ENCODE peak calls at places on chromosomes 7 and 10, in nine cellular contexts. T is psoas muscle; F is CD8-positive, alpha-beta memory T cell; I is mammary epithelial cell; M is ovary; U is PC-3; H is dorsolateral prefrontal cortex; G is Panc1; B is CD4-positive, alpha-beta memory T cell. R is an unnamed sample. For H3K27me3, the result is how much of the 10 kb centered on the place peaks cover.

GRCh38 chr10:77504870-77505257 is 132.7 kb downstream of the KCNMA1 start:
- DNase-seq in T (no peak), F (no peak), I (peak), M (no peak), U (peak), H (no peak), G (peak), B (no peak), R (peak)

GRCh38 chr7:92496876-92497275 is 19.1 kb upstream of the ERVW-1 start:
- DNase-seq in T (no peak), F (no peak), I (peak), M (no peak), U (no peak), H (no peak), G (no peak), B (no peak), R (peak)

GRCh38 chr7:31948041-31948440 is 122.2 kb downstream of the PDE1C start:
- DNase-seq in T (no peak), F (no peak), I (peak), M (no peak), U (peak), H (no peak), G (no peak), B (no peak), R (peak)

GRCh38 chr10:130877131-130877530 is 434.4 kb downstream of the TCERG1L start:
- DNase-seq in T (no peak), F (no peak), I (no peak), M (no peak), U (no peak), H (no peak), G (no peak), B (no peak), R (no peak)

GRCh38 chr7:90917536-90917935 is 321.4 kb downstream of the CDK14 start:
- DNase-seq in T (no peak), F (no peak), I (no peak), M (no peak), U (no peak), H (no peak), G (no peak), B (no peak), R (no peak)

GRCh38 chr10:124152139-124152780 is 58.9 kb upstream of the CHST15 start:
- DNase-seq in T (peak), F (no peak), I (peak), M (no peak), U (peak), H (no peak), G (peak), B (no peak), R (peak)

GRCh38 chr10:108384378-108384777 is 1219.9 kb upstream of the SORCS1 start:
- DNase-seq in T (no peak), F (no peak), I (no peak), M (no peak), U (no peak), H (no peak), G (no peak), B (no peak), R (no peak)

GRCh38 chr10:116829711-116830110 is 19.6 kb upstream of the ENO4 start:
- DNase-seq in T (no peak), F (no peak), I (no peak), M (no peak), U (no peak), H (no peak), G (no peak), B (no peak), R (no peak)

GRCh38 chr7:44282601-44283171 is 42.7 kb downstream of the CAMK2B start:
- DNase-seq in T (peak), F (no peak), I (no peak), M (peak), U (no peak), H (peak), G (no peak), B (no peak), R (no peak)

GRCh38 chr10:28708921-28709461 is 31.7 kb downstream of the BAMBI start:
- DNase-seq in T (no peak), F (no peak), I (no peak), M (no peak), U (no peak), H (no peak), G (no peak), B (no peak), R (no peak)

GRCh38 chr7:134329614-134330316 is 13.0 kb upstream of the SLC35B4 start:
- DNase-seq in T (no peak), F (no peak), I (no peak), M (no peak), U (no peak), H (no peak), G (no peak), B (no peak), R (no peak)

GRCh38 chr7:73906874-73907273 is 45.9 kb downstream of the TMEM270 start:
- DNase-seq in T (no peak), F (no peak), I (no peak), M (no peak), U (no peak), H (peak), G (no peak), B (no peak), R (no peak)

GRCh38 chr10:92699518-92700272 is 9.9 kb downstream of the HHEX start:
- DNase-seq in T (no peak), F (peak), I (peak), M (no peak), U (peak), H (no peak), G (no peak), B (no peak), R (peak)

GRCh38 chr7:138091073-138091472 is 14.8 kb downstream of the AKR1D1 start:
- DNase-seq in T (no peak), F (no peak), I (no peak), M (no peak), U (no peak), H (no peak), G (no peak), B (no peak), R (no peak)

GRCh38 chr7:102821994-102822747 is 73.4 kb downstream of the FAM185A start:
- DNase-seq in T (no peak), F (no peak), I (no peak), M (no peak), U (no peak), H (no peak), G (no peak), B (no peak), R (no peak)

GRCh38 chr7:116403265-116403664 is 96.3 kb upstream of the CAV2 start:
- DNase-seq in T (no peak), F (no peak), I (no peak), M (no peak), U (no peak), H (no peak), G (no peak), B (no peak), R (peak)

GRCh38 chr7:11833431-11833830 is 1.4 kb upstream of the THSD7A start:
- DNase-seq in T (no peak), F (no peak), I (no peak), M (no peak), U (no peak), H (no peak), G (no peak), B (no peak), R (no peak)

GRCh38 chr7:142808802-142809583 is 38.2 kb downstream of the PRSS2 start:
- DNase-seq in T (no peak), F (peak), I (peak), M (no peak), U (peak), H (no peak), G (no peak), B (peak), R (peak)

GRCh38 chr10:131198843-131199242 is 112.7 kb downstream of the TCERG1L start:
- DNase-seq in T (no peak), F (no peak), I (no peak), M (no peak), U (no peak), H (no peak), G (no peak), B (no peak), R (no peak)

GRCh38 chr10:70651661-70652060 is 20.6 kb upstream of the ADAMTS14 start:
- DNase-seq in T (no peak), F (no peak), I (peak), M (no peak), U (peak), H (no peak), G (no peak), B (no peak), R (no peak)

GRCh38 chr7:91342402-91342801 is 78.2 kb downstream of the FZD1 start:
- DNase-seq in T (no peak), F (no peak), I (no peak), M (no peak), U (no peak), H (no peak), G (no peak), B (no peak), R (no peak)

GRCh38 chr10:36675458-36675880 is 449.9 kb upstream of the ANKRD30A start:
- DNase-seq in T (no peak), F (no peak), I (peak), M (no peak), U (peak), H (no peak), G (no peak), B (no peak), R (peak)

GRCh38 chr7:154853727-154854095 is 149.2 kb downstream of the PAXIP1 start:
- DNase-seq in T (no peak), F (no peak), I (no peak), M (no peak), U (no peak), H (no peak), G (no peak), B (no peak), R (peak)

GRCh38 chr7:100705341-100705752 is 574 bp upstream of the POP7 start:
- DNase-seq in T (peak), F (peak), I (no peak), M (peak), U (peak), H (peak), G (no peak), B (peak), R (peak)

GRCh38 chr10:7501157-7501556 is 90.3 kb upstream of the SFMBT2 start:
- DNase-seq in T (no peak), F (no peak), I (no peak), M (no peak), U (no peak), H (no peak), G (no peak), B (no peak), R (no peak)

GRCh38 chr7:111650456-111650999 is 88.2 kb upstream of the IMMP2L start:
- DNase-seq in T (no peak), F (no peak), I (peak), M (no peak), U (peak), H (no peak), G (peak), B (no peak), R (peak)

GRCh38 chr10:122856902-122857301 is 11.2 kb upstream of the CUZD1 start:
- DNase-seq in T (no peak), F (no peak), I (no peak), M (no peak), U (no peak), H (no peak), G (no peak), B (no peak), R (peak)

GRCh38 chr7:1059200-1060091 is 15.1 kb downstream of the GPR146 start:
- DNase-seq in T (no peak), F (no peak), I (no peak), M (no peak), U (no peak), H (no peak), G (no peak), B (no peak), R (peak)

GRCh38 chr7:33905389-33906032 is at the start of gene BMPER:
- DNase-seq in T (peak), F (no peak), I (peak), M (peak), U (peak), H (peak), G (no peak), B (no peak), R (peak)

GRCh38 chr10:35369049-35369760 is 32.9 kb downstream of the CCNY start:
- DNase-seq in T (no peak), F (no peak), I (no peak), M (no peak), U (no peak), H (no peak), G (no peak), B (no peak), R (peak)

GRCh38 chr7:36521911-36522310 is 132.2 kb downstream of the ANLN start:
- DNase-seq in T (no peak), F (no peak), I (no peak), M (no peak), U (no peak), H (no peak), G (no peak), B (no peak), R (no peak)

GRCh38 chr7:93719546-93719945 is 145.0 kb upstream of the CALCR start:
- DNase-seq in T (no peak), F (no peak), I (peak), M (no peak), U (peak), H (no peak), G (no peak), B (no peak), R (peak)

GRCh38 chr7:149718730-149719049 is 54.7 kb downstream of the ZNF467 start:
- DNase-seq in T (no peak), F (no peak), I (no peak), M (no peak), U (no peak), H (no peak), G (no peak), B (no peak), R (no peak)

GRCh38 chr7:46478046-46478445 is 557.0 kb upstream of the IGFBP3 start:
- DNase-seq in T (no peak), F (no peak), I (peak), M (no peak), U (peak), H (no peak), G (no peak), B (no peak), R (peak)

GRCh38 chr7:47236480-47237208 is 345.3 kb downstream of the TNS3 start:
- DNase-seq in T (no peak), F (no peak), I (no peak), M (no peak), U (no peak), H (no peak), G (no peak), B (no peak), R (no peak)

GRCh38 chr7:148262721-148263229 is 327.8 kb upstream of the C7orf33 start:
- DNase-seq in T (peak), F (peak), I (peak), M (peak), U (peak), H (peak), G (peak), B (peak), R (peak)

GRCh38 chr7:37728747-37729146 is 45.2 kb downstream of the GPR141 start:
- DNase-seq in T (no peak), F (no peak), I (peak), M (no peak), U (no peak), H (no peak), G (no peak), B (no peak), R (no peak)

GRCh38 chr10:88289342-88289741 is 293.8 kb downstream of the RNLS start:
- DNase-seq in T (no peak), F (no peak), I (peak), M (no peak), U (no peak), H (no peak), G (no peak), B (no peak), R (peak)

GRCh38 chr7:99040104-99040958 is 103.6 kb downstream of the SMURF1 start:
- DNase-seq in T (peak), F (peak), I (peak), M (peak), U (peak), H (peak), G (peak), B (peak), R (peak)
- H3K27ac ChIP-seq in T (peak), F (no peak), I (no peak), M (peak), U (peak), H (peak), G (peak), B (no peak), R (peak)

DNA sequence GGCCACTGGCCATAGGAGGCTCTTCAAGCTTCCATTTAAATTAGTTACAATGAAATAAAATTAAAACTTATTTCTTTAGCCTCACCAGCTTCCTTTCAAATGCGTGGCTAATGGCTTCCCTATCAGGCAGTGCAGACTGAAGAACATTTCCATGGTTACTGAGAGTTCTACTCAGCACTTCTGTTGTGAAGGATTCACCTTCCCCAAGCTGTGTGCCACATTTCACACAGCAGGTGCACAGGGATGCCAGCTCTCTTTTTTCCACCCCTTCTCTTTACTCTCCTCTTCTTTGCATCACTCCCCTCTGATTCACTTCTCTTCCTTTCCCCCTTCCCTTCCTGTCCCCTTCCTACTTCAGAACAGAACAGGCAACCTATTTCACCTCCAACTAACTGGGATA is 833 bp downstream of the GDF2 start:
- DNase-seq in T (no peak), F (no peak), I (no peak), M (no peak), U (no peak), H (peak), G (no peak), B (no peak), R (no peak)
- H3K27me3 ChIP-seq in T (under half), F (under half), I (under half), M (under half), U (under half), H (under half), G (under half), B (under half), R (under half)

GRCh38 chr7:131225619-131226101 is 102.0 kb upstream of the MKLN1 start:
- DNase-seq in T (peak), F (no peak), I (no peak), M (peak), U (no peak), H (no peak), G (no peak), B (no peak), R (peak)

GRCh38 chr7:131222171-131222570 is 105.5 kb upstream of the MKLN1 start:
- DNase-seq in T (no peak), F (no peak), I (no peak), M (no peak), U (no peak), H (no peak), G (no peak), B (no peak), R (no peak)

GRCh38 chr7:131224996-131225395 is 102.7 kb upstream of the MKLN1 start:
- DNase-seq in T (no peak), F (no peak), I (no peak), M (no peak), U (no peak), H (no peak), G (no peak), B (no peak), R (no peak)

GRCh38 chr7:131223151-131223550 is 104.5 kb upstream of the MKLN1 start:
- DNase-seq in T (no peak), F (no peak), I (no peak), M (no peak), U (no peak), H (no peak), G (no peak), B (no peak), R (no peak)

GRCh38 chr7:131226116-131226562 is 101.5 kb upstream of the MKLN1 start:
- DNase-seq in T (no peak), F (no peak), I (no peak), M (no peak), U (no peak), H (no peak), G (no peak), B (no peak), R (no peak)
- H3K27ac ChIP-seq in T (no peak), F (no peak), I (no peak), M (peak), U (no peak), H (peak), G (no peak), B (no peak), R (no peak)

DNA sequence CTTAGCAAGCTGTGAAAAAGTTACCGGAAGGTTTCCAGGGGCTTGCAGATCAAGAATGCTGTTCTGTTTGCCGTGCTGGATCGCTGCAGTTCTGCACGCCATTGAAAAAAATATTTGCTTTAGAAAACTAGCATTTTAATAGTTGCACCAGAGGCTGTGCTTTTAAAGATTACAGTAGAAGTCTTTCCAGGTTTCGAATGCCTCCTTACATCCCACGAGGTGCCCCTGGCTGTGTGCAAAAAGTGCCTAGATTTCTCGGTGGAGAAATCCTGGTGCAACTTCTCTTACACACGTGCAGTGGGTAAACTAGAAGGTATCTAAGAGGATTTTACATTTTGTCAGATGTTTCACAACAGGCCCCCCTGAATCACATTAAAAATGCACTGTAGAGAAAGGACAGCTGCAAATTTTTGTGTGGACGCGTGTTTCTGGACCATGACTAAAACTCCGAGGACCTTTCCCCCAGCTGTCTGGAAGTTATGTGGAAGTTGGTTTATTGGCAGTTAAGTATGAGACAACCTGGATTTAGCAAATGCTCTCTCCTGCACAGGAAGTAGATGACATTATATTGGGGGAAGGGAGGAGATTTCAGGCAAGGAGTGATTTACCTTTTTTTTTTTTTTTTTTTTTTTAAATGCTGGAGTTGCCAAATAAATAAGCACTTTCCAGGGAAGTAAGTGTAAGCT is 5.8 kb downstream of the TCF7L2 start:
- DNase-seq in T (no peak), F (no peak), I (peak), M (no peak), U (peak), H (no peak), G (no peak), B (no peak), R (peak)
- H3K27me3 ChIP-seq in T (under half), F (under half), I (under half), M (under half), U (under half), H (under half), G (under half), B (under half), R (under half)